ENCODE peak calls at places on chromosomes 7 and 10, in four cellular contexts. One of them, this sample, is unnamed.

GRCh38 chr7:131183611-131184119 is 144.0 kb upstream of the MKLN1 start:
- DNase-seq in foreskin fibroblast: no peak
- DNase-seq in lower lobe of right lung: no peak
- DNase-seq in natural killer cell: no peak
- DNase-seq in this sample: no peak

GRCh38 chr7:2475678-2476015 is 551 bp downstream of the GRIFIN start:
- DNase-seq in natural killer cell: no peak
- DNase-seq in foreskin fibroblast: no peak
- DNase-seq in lower lobe of right lung: no peak
- DNase-seq in this sample: no peak

GRCh38 chr7:70638381-70639128 is 493.4 kb upstream of the GALNT17 start:
- DNase-seq in foreskin fibroblast: no peak
- DNase-seq in natural killer cell: no peak
- DNase-seq in lower lobe of right lung: no peak
- DNase-seq in this sample: no peak

GRCh38 chr7:76262683-76263402 is 39.6 kb upstream of the HSPB1 start:
- DNase-seq in lower lobe of right lung: no peak
- DNase-seq in foreskin fibroblast: peak
- DNase-seq in natural killer cell: peak
- DNase-seq in this sample: no peak

GRCh38 chr7:50644114-50644513 is 78.9 kb upstream of the DDC start:
- DNase-seq in foreskin fibroblast: no peak
- DNase-seq in lower lobe of right lung: no peak
- DNase-seq in natural killer cell: no peak
- DNase-seq in this sample: no peak

GRCh38 chr10:129773359-129773990 is 190.6 kb downstream of the EBF3 start:
- DNase-seq in natural killer cell: peak
- DNase-seq in lower lobe of right lung: peak
- DNase-seq in foreskin fibroblast: no peak
- DNase-seq in this sample: no peak

GRCh38 chr7:3065724-3066143 is 22.1 kb upstream of the CARD11 start:
- DNase-seq in foreskin fibroblast: no peak
- DNase-seq in natural killer cell: peak
- DNase-seq in lower lobe of right lung: peak
- DNase-seq in this sample: no peak

GRCh38 chr7:7103343-7104313 is 78.7 kb upstream of the C1GALT1 start:
- DNase-seq in lower lobe of right lung: no peak
- DNase-seq in foreskin fibroblast: peak
- DNase-seq in natural killer cell: no peak
- DNase-seq in this sample: no peak

GRCh38 chr7:6168469-6168868 is 104.0 kb downstream of the CYTH3 start:
- DNase-seq in natural killer cell: no peak
- DNase-seq in lower lobe of right lung: no peak
- DNase-seq in foreskin fibroblast: no peak
- DNase-seq in this sample: peak

GRCh38 chr10:60390224-60390626 is 550 bp upstream of the ANK3 start:
- DNase-seq in lower lobe of right lung: no peak
- DNase-seq in natural killer cell: no peak
- DNase-seq in foreskin fibroblast: peak
- DNase-seq in this sample: no peak

GRCh38 chr7:55497521-55497920 is 74.8 kb downstream of the VOPP1 start:
- DNase-seq in natural killer cell: no peak
- DNase-seq in foreskin fibroblast: no peak
- DNase-seq in lower lobe of right lung: no peak
- DNase-seq in this sample: no peak

GRCh38 chr7:40765633-40766032 is 630.8 kb downstream of the SUGCT start:
- DNase-seq in natural killer cell: no peak
- DNase-seq in lower lobe of right lung: no peak
- DNase-seq in foreskin fibroblast: no peak
- DNase-seq in this sample: no peak

GRCh38 chr7:6111041-6111440 is 79.9 kb downstream of the ANKRD61 start:
- DNase-seq in foreskin fibroblast: no peak
- DNase-seq in lower lobe of right lung: no peak
- DNase-seq in natural killer cell: no peak
- DNase-seq in this sample: no peak

GRCh38 chr7:40437498-40437897 is 302.7 kb downstream of the SUGCT start:
- DNase-seq in natural killer cell: no peak
- DNase-seq in lower lobe of right lung: no peak
- DNase-seq in foreskin fibroblast: peak
- DNase-seq in this sample: no peak

GRCh38 chr10:28793482-28793881 is 116.2 kb downstream of the BAMBI start:
- DNase-seq in natural killer cell: no peak
- DNase-seq in foreskin fibroblast: no peak
- DNase-seq in lower lobe of right lung: no peak
- DNase-seq in this sample: no peak

GRCh38 chr10:28797904-28798371 is 120.6 kb downstream of the BAMBI start:
- DNase-seq in foreskin fibroblast: no peak
- DNase-seq in natural killer cell: no peak
- DNase-seq in lower lobe of right lung: no peak
- DNase-seq in this sample: no peak

GRCh38 chr10:28798428-28798955 is 121.2 kb downstream of the BAMBI start:
- DNase-seq in natural killer cell: no peak
- DNase-seq in lower lobe of right lung: no peak
- DNase-seq in foreskin fibroblast: no peak
- DNase-seq in this sample: no peak

GRCh38 chr10:28796606-28797512 is 119.5 kb downstream of the BAMBI start:
- DNase-seq in lower lobe of right lung: no peak
- DNase-seq in foreskin fibroblast: no peak
- DNase-seq in natural killer cell: no peak
- DNase-seq in this sample: no peak

GRCh38 chr10:28794986-28795385 is 117.7 kb downstream of the BAMBI start:
- DNase-seq in foreskin fibroblast: no peak
- DNase-seq in lower lobe of right lung: no peak
- DNase-seq in natural killer cell: no peak
- DNase-seq in this sample: no peak
- TF ChIP-seq CTCF in foreskin fibroblast: no peak
- TF ChIP-seq CTCF in lower lobe of right lung: no peak
- TF ChIP-seq CTCF in natural killer cell: no peak
- TF ChIP-seq CTCF in this sample: no peak

GRCh38 chr10:69731184-69731583 is 70.5 kb upstream of the COL13A1 start:
- DNase-seq in lower lobe of right lung: no peak
- DNase-seq in natural killer cell: no peak
- DNase-seq in foreskin fibroblast: peak
- DNase-seq in this sample: no peak
- TF ChIP-seq CTCF in lower lobe of right lung: no peak
- TF ChIP-seq CTCF in natural killer cell: no peak
- TF ChIP-seq CTCF in foreskin fibroblast: peak
- TF ChIP-seq CTCF in this sample: no peak

GRCh38 chr7:91046322-91047088 is 217.7 kb upstream of the FZD1 start:
- DNase-seq in lower lobe of right lung: no peak
- DNase-seq in foreskin fibroblast: no peak
- DNase-seq in natural killer cell: no peak
- DNase-seq in this sample: no peak
- TF ChIP-seq CTCF in lower lobe of right lung: peak
- TF ChIP-seq CTCF in foreskin fibroblast: no peak
- TF ChIP-seq CTCF in natural killer cell: no peak
- TF ChIP-seq CTCF in this sample: no peak

DNA sequence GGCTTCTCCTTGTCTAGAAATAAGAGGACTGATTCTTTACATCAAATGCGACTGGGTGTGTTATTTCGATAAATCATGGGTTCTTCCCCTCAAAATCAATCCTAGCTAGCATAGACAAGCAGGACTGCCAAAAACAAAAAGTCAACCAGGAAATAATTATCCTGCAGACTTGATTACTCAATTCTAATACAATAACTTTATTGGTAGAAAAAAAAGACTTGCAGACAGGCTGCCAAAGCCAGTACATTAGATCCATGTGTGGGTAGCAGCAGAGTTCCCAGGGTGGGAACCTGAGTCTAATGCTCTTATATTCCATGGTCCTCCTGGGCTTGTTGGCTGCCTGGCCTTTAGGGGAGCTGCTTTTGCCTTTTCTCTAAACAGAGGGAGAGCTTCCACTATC is 7.8 kb downstream of the AFAP1L2 start:
- DNase-seq in foreskin fibroblast: no peak
- DNase-seq in natural killer cell: no peak
- DNase-seq in lower lobe of right lung: no peak
- DNase-seq in this sample: no peak
- TF ChIP-seq CTCF in foreskin fibroblast: no peak
- TF ChIP-seq CTCF in natural killer cell: no peak
- TF ChIP-seq CTCF in lower lobe of right lung: no peak
- TF ChIP-seq CTCF in this sample: no peak

GRCh38 chr7:52917982-52918578 is 117.4 kb upstream of the POM121L12 start:
- DNase-seq in foreskin fibroblast: no peak
- DNase-seq in natural killer cell: no peak
- DNase-seq in lower lobe of right lung: no peak
- DNase-seq in this sample: no peak
- TF ChIP-seq CTCF in foreskin fibroblast: no peak
- TF ChIP-seq CTCF in natural killer cell: no peak
- TF ChIP-seq CTCF in lower lobe of right lung: no peak
- TF ChIP-seq CTCF in this sample: no peak

DNA sequence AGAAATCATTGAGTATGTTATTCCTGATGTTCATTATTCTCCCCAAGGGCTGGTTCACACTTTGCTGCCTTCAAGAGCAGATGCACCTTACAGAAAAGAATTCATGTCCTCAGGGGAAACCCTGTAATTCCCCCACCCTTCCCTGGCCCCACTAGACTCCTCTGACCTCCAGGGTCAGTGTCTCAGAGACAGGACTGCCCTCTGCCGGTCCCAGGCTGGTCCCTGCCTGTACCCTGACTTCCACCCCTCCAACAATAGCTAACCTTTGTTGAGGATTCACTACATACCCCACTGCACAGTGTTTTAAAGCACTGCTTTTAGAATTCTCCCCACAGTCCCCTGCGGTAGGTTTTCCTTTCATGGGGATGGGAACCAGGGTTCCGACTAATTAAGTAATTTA is 4.4 kb upstream of the SEPHS1 start:
- DNase-seq in lower lobe of right lung: no peak
- DNase-seq in foreskin fibroblast: no peak
- DNase-seq in natural killer cell: no peak
- DNase-seq in this sample: no peak
- TF ChIP-seq CTCF in lower lobe of right lung: no peak
- TF ChIP-seq CTCF in foreskin fibroblast: no peak
- TF ChIP-seq CTCF in natural killer cell: no peak
- TF ChIP-seq CTCF in this sample: no peak

GRCh38 chr7:16422100-16422430 is 727 bp upstream of the CRPPA start:
- DNase-seq in foreskin fibroblast: no peak
- DNase-seq in natural killer cell: no peak
- DNase-seq in lower lobe of right lung: no peak
- DNase-seq in this sample: no peak

GRCh38 chr7:16419859-16420258 is 1.5 kb downstream of the CRPPA start:
- DNase-seq in natural killer cell: no peak
- DNase-seq in lower lobe of right lung: no peak
- DNase-seq in foreskin fibroblast: no peak
- DNase-seq in this sample: no peak

GRCh38 chr7:16420329-16420648 is 1.0 kb downstream of the CRPPA start:
- DNase-seq in foreskin fibroblast: no peak
- DNase-seq in lower lobe of right lung: no peak
- DNase-seq in natural killer cell: no peak
- DNase-seq in this sample: no peak

GRCh38 chr7:16421333-16422099 is at the start of gene CRPPA:
- DNase-seq in natural killer cell: peak
- DNase-seq in lower lobe of right lung: peak
- DNase-seq in foreskin fibroblast: peak
- DNase-seq in this sample: no peak

DNA sequence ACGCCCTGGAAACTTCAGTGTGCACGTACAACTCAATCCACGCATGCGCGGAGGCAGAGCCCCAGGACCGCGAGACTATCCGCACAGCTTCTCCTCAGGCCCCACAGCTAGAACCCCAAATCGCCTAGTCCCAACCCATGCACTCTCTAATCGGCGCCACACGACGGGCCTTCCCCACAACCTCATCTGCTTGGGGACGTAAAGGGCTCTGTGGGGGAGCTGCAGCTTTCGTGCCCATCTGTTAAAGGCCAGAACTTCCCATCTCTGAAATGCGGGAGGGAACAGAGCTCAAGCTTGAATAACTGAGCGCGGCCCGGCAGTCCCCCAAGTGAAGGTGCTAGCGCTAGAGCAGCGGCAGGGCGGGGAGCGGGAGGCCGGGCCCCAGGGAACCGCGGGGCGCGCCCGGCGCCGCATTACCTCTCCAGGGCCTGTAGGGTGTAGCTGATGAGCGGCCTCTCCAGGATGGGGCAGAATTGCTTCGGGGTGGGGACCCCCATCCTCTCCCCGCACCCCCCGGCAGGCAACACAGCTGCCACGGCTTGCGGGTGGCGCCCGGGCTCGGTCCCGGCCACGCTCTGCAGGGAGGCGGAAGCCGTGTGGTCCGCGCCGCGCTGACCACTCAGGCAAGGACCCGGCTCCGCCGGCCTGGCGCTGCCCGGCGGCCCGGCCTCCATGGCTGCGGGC is 547 bp downstream of the CRPPA start:
- DNase-seq in lower lobe of right lung: peak
- DNase-seq in foreskin fibroblast: peak
- DNase-seq in natural killer cell: peak
- DNase-seq in this sample: peak
- TF ChIP-seq CTCF in lower lobe of right lung: peak
- TF ChIP-seq CTCF in foreskin fibroblast: peak
- TF ChIP-seq CTCF in natural killer cell: peak
- TF ChIP-seq CTCF in this sample: peak

GRCh38 chr10:114923551-114923950 is 14.4 kb upstream of the TRUB1 start:
- DNase-seq in lower lobe of right lung: no peak
- DNase-seq in natural killer cell: no peak
- DNase-seq in foreskin fibroblast: no peak
- DNase-seq in this sample: no peak
- TF ChIP-seq CTCF in lower lobe of right lung: no peak
- TF ChIP-seq CTCF in natural killer cell: no peak
- TF ChIP-seq CTCF in foreskin fibroblast: no peak
- TF ChIP-seq CTCF in this sample: no peak

This sample was measured in CD14-positive monocyte.